ENCODE peak calls at places on chromosomes 6 and 20, in eight cellular contexts. E, W, Z, O, I, B, M and K are unnamed samples.

GRCh38 chr6:24078200-24078599 is 47.8 kb upstream of the NRSN1 start:
- DNase-seq in E (no peak), W (no peak), Z (no peak), O (no peak), I (no peak), B (no peak), M (no peak), K (no peak)

GRCh38 chr6:161079566-161080262 is 88.1 kb downstream of the MAP3K4 start:
- DNase-seq in E (no peak), W (peak; percentile 34), Z (no peak), O (no peak), I (no peak), B (peak; percentile 48), M (no peak), K (no peak)

GRCh38 chr6:30158475-30159025 is 2.5 kb downstream of the TRIM10 start:
- DNase-seq in E (no peak), W (no peak), Z (no peak), O (no peak), I (no peak), B (no peak), M (no peak), K (no peak)

GRCh38 chr6:24329022-24329421 is 28.8 kb downstream of the DCDC2 start:
- DNase-seq in E (no peak), W (no peak), Z (no peak), O (no peak), I (no peak), B (no peak), M (no peak), K (no peak)

GRCh38 chr6:100467144-100468012 is 2.7 kb upstream of the SIM1 start:
- DNase-seq in E (no peak), W (no peak), Z (no peak), O (no peak), I (no peak), B (no peak), M (peak; percentile 56), K (no peak)

GRCh38 chr6:14542670-14543366 is 425.2 kb downstream of the CD83 start:
- DNase-seq in E (no peak), W (peak; percentile 44), Z (no peak), O (no peak), I (peak; percentile 37), B (peak; percentile 80), M (no peak), K (no peak)

GRCh38 chr6:123091091-123091895 is 95.3 kb downstream of the CLVS2 start:
- DNase-seq in E (no peak), W (no peak), Z (no peak), O (no peak), I (no peak), B (no peak), M (no peak), K (no peak)

GRCh38 chr20:50193169-50193850 is 2.7 kb downstream of the CEBPB start:
- DNase-seq in E (no peak), W (no peak), Z (no peak), O (no peak), I (no peak), B (no peak), M (no peak), K (no peak)

GRCh38 chr6:53671111-53671510 is 5.6 kb upstream of the KLHL31 start:
- DNase-seq in E (no peak), W (no peak), Z (no peak), O (no peak), I (no peak), B (no peak), M (no peak), K (no peak)

GRCh38 chr6:82893889-82894652 is 171.6 kb downstream of the UBE3D start:
- DNase-seq in E (no peak), W (no peak), Z (no peak), O (no peak), I (no peak), B (no peak), M (no peak), K (no peak)

GRCh38 chr6:42193491-42193894 is 1.3 kb downstream of the GUCA1B start:
- DNase-seq in E (no peak), W (peak; percentile 46), Z (no peak), O (no peak), I (no peak), B (no peak), M (no peak), K (no peak)

GRCh38 chr6:163745566-163746400 is 331.3 kb downstream of the QKI start:
- DNase-seq in E (peak; percentile 80), W (peak; percentile 92), Z (no peak), O (no peak), I (no peak), B (no peak), M (no peak), K (peak; percentile 85)

GRCh38 chr6:157658301-157658700 is 164.7 kb upstream of the SNX9 start:
- DNase-seq in E (no peak), W (no peak), Z (no peak), O (no peak), I (no peak), B (no peak), M (no peak), K (no peak)

GRCh38 chr20:52105573-52106422 is 85.8 kb downstream of the ZFP64 start:
- DNase-seq in E (no peak), W (no peak), Z (no peak), O (no peak), I (no peak), B (peak; percentile 36), M (peak; percentile 79), K (no peak)

GRCh38 chr6:154404791-154405400 is 48.3 kb upstream of the IPCEF1 start:
- DNase-seq in E (no peak), W (no peak), Z (no peak), O (no peak), I (no peak), B (no peak), M (no peak), K (no peak)

GRCh38 chr6:101730954-101731353 is 337.4 kb downstream of the GRIK2 start:
- DNase-seq in E (no peak), W (no peak), Z (no peak), O (no peak), I (no peak), B (no peak), M (no peak), K (no peak)

GRCh38 chr6:131949909-131950766 is 1.0 kb downstream of the CCN2 start:
- DNase-seq in E (peak; percentile 77), W (no peak), Z (peak; percentile 82), O (peak; percentile 88), I (peak; percentile 29), B (peak; percentile 18), M (peak; percentile 90), K (peak; percentile 81)